ENCODE peak calls at places on chromosomes 5 and 9, in five cellular contexts. A is activated T-helper 1 cell treated with anti-CD3 and anti-CD28 coated beads, Interleukin-2, amount 50 U/mL, for 16 hours; I is C1 segment of cervical spinal cord; R is B cell; O is stimulated activated CD4-positive, alpha-beta T cell treated with anti-CD3 and anti-CD28 coated beads, Interleukin-1b, Interleukin-23, amount 100 ng/mL, for 1 hour. B is an unnamed sample.
A peak's percentile ranks its signal among the peaks of the same experiment; 100 is the strongest.

GRCh38 chr9:25255216-25255615 is 423.0 kb downstream of the TUSC1 start:
- DNase-seq in I (no peak), A (no peak), R (no peak), O (no peak), B (no peak)

GRCh38 chr5:177487975-177488374 is 9.4 kb downstream of the PDLIM7 start:
- DNase-seq in O (no peak), R (no peak), A (no peak), I (no peak), B (no peak)

GRCh38 chr5:33299621-33300208 is 141.1 kb upstream of the TARS1 start:
- DNase-seq in O (no peak), A (no peak), R (peak; percentile 2), I (no peak), B (peak; percentile 23)

GRCh38 chr9:85942913-85943729 is 2.2 kb downstream of the NAA35 start:
- DNase-seq in R (no peak), A (no peak), O (no peak), I (no peak), B (peak; percentile 4)

GRCh38 chr5:110441035-110441434 is 285.4 kb downstream of the TMEM232 start:
- DNase-seq in I (no peak), R (no peak), A (no peak), O (no peak), B (peak; percentile 67)

GRCh38 chr9:134069536-134070399 is 1.9 kb upstream of the BRD3 start:
- DNase-seq in R (peak; percentile 11), A (no peak), O (no peak), I (no peak), B (no peak)

GRCh38 chr9:134295746-134296250 is 30.5 kb upstream of the RXRA start:
- DNase-seq in A (no peak), I (no peak), O (no peak), R (no peak), B (no peak)

GRCh38 chr9:97788763-97789663 is 64.0 kb upstream of the FOXE1 start:
- DNase-seq in I (no peak), A (no peak), R (no peak), O (no peak), B (no peak)

GRCh38 chr5:84292788-84293653 is 91.7 kb downstream of the EDIL3 start:
- DNase-seq in R (no peak), O (no peak), A (no peak), I (no peak), B (no peak)

GRCh38 chr5:92906798-92907380 is 674.1 kb downstream of the NR2F1-AS1 start:
- DNase-seq in R (no peak), I (no peak), A (no peak), O (no peak), B (no peak)

GRCh38 chr9:116574027-116574679 is 113.0 kb upstream of the TRIM32 start:
- DNase-seq in A (no peak), R (no peak), I (no peak), O (no peak), B (peak; percentile 75)

GRCh38 chr5:66009277-66009676 is 82.9 kb downstream of the ERBIN start:
- DNase-seq in I (no peak), O (no peak), R (no peak), A (no peak), B (no peak)

GRCh38 chr5:14100281-14100680 is 42.9 kb upstream of the TRIO start:
- DNase-seq in I (no peak), O (no peak), R (no peak), A (no peak), B (no peak)

GRCh38 chr9:84404095-84404686 is 63.6 kb upstream of the SLC28A3 start:
- DNase-seq in O (no peak), A (no peak), I (no peak), R (peak; percentile 5), B (peak; percentile 24)

GRCh38 chr5:145536133-145536532 is 299.0 kb downstream of the PRELID2 start:
- DNase-seq in O (no peak), I (no peak), A (no peak), R (no peak), B (no peak)

GRCh38 chr5:174503461-174504265 is 220.7 kb upstream of the MSX2 start:
- DNase-seq in R (no peak), O (no peak), I (peak; percentile 61), A (no peak), B (no peak)

GRCh38 chr9:36928670-36929349 is 105.3 kb downstream of the PAX5 start:
- DNase-seq in O (no peak), R (no peak), A (no peak), I (no peak), B (no peak)

GRCh38 chr5:525916-526315 is 1.7 kb upstream of the SLC9A3 start:
- DNase-seq in O (no peak), I (no peak), R (no peak), A (no peak), B (no peak)

GRCh38 chr5:55601209-55601618 is 66.5 kb upstream of the PLPP1 start:
- DNase-seq in I (peak; percentile 58), O (no peak), A (no peak), R (no peak), B (peak; percentile 11)

GRCh38 chr9:131645078-131645776 is 94.6 kb downstream of the RAPGEF1 start:
- DNase-seq in R (no peak), O (no peak), I (no peak), A (no peak), B (peak; percentile 19)

GRCh38 chr5:113866763-113867162 is 353.3 kb downstream of the YTHDC2 start:
- DNase-seq in O (no peak), A (no peak), R (no peak), I (no peak), B (no peak)

GRCh38 chr9:109973336-109973735 is 193.3 kb downstream of the PALM2AKAP2 start:
- DNase-seq in O (no peak), I (no peak), R (no peak), A (no peak), B (no peak)

GRCh38 chr5:130605200-130605599 is 559.9 kb downstream of the HINT1 start:
- DNase-seq in A (no peak), O (no peak), I (no peak), R (no peak), B (peak; percentile 90)

GRCh38 chr5:3139596-3139995 is 388.1 kb upstream of the IRX2 start:
- DNase-seq in I (no peak), O (no peak), A (no peak), R (no peak), B (no peak)

GRCh38 chr5:58117491-58117890 is 342.4 kb downstream of the PLK2 start:
- DNase-seq in O (no peak), I (no peak), R (no peak), A (no peak), B (peak; percentile 39)

GRCh38 chr9:137672907-137673791 is 54.3 kb downstream of the EHMT1 start:
- DNase-seq in I (no peak), O (no peak), R (peak; percentile 75), A (no peak), B (peak; percentile 85)

GRCh38 chr5:159678800-159679392 is 237.4 kb upstream of the ADRA1B start:
- DNase-seq in O (no peak), R (no peak), I (no peak), A (no peak), B (no peak)

GRCh38 chr5:61702784-61703183 is 370.7 kb downstream of the ZSWIM6 start:
- DNase-seq in R (no peak), A (no peak), O (no peak), I (no peak), B (no peak)

GRCh38 chr5:96687812-96688453 is 25.8 kb downstream of the CAST start:
- DNase-seq in R (peak; percentile 26), I (no peak), A (no peak), O (no peak), B (peak; percentile 79)

GRCh38 chr5:157918811-157919742 is 60.1 kb upstream of the CLINT1 start:
- DNase-seq in O (no peak), I (no peak), R (peak; percentile 30), A (no peak), B (no peak)

GRCh38 chr9:136799854-136800657 is 3.9 kb downstream of the CCDC183 start:
- DNase-seq in O (peak; percentile 85), A (peak; percentile 80), R (peak; percentile 96), I (no peak), B (peak; percentile 99)

GRCh38 chr5:167763772-167764171 is 527.7 kb upstream of the WWC1 start:
- DNase-seq in A (no peak), O (no peak), R (no peak), I (no peak), B (no peak)

GRCh38 chr9:121071356-121071755 is 3.4 kb upstream of the CNTRL start:
- DNase-seq in A (no peak), R (no peak), I (no peak), O (no peak), B (peak; percentile 40)

GRCh38 chr5:72465601-72466563 is 41.3 kb downstream of the ZNF366 start:
- DNase-seq in A (no peak), O (no peak), I (no peak), R (no peak), B (no peak)

B was measured in DMS53.